ENCODE peak calls at places on chromosome 17, in four cellular contexts. P is tibial nerve, T is NCI-H1092 treated with DMSO at 0.1 percent for 48 hours, V is NCI-H510A. B is an unnamed sample.

GRCh38 chr17:78840530-78840779 is 159 bp downstream of the USP36 start:
- DNase-seq in P (no peak), V (no peak), T (no peak), B (no peak)

GRCh38 chr17:77184474-77184873 is 43.7 kb downstream of the SEC14L1 start:
- DNase-seq in P (no peak), T (no peak), V (no peak), B (no peak)

GRCh38 chr17:53462393-53462811 is 360.3 kb upstream of the KIF2B start:
- DNase-seq in P (no peak), V (no peak), T (no peak), B (no peak)

GRCh38 chr17:81100668-81101067 is 64.6 kb upstream of the PVALEF start:
- DNase-seq in V (no peak), P (no peak), T (no peak), B (no peak)

GRCh38 chr17:2218426-2218825 is 85.2 kb downstream of the SMG6 start:
- DNase-seq in V (no peak), T (no peak), P (no peak), B (no peak)

GRCh38 chr17:75142236-75142971 is 10.9 kb upstream of the NT5C start:
- DNase-seq in V (no peak), P (no peak), T (no peak), B (no peak)

GRCh38 chr17:40309031-40309937 is at the start of gene RARA:
- DNase-seq in P (peak; percentile 10), V (peak; percentile 47), T (peak; percentile 57), B (no peak)

GRCh38 chr17:78014651-78015050 is 56.1 kb downstream of the TNRC6C start:
- DNase-seq in P (no peak), T (no peak), V (no peak), B (no peak)

GRCh38 chr17:2841606-2842005 is 45.4 kb downstream of the RAP1GAP2 start:
- DNase-seq in P (no peak), T (no peak), V (no peak), B (no peak)

GRCh38 chr17:38920374-38921291 is 4.8 kb upstream of the LASP1NB start:
- DNase-seq in T (no peak), V (no peak), P (no peak), B (no peak)

GRCh38 chr17:63171428-63172205 is 205.6 kb downstream of the TANC2 start:
- DNase-seq in P (no peak), V (no peak), T (no peak), B (no peak)

GRCh38 chr17:75077490-75078096 is 10.2 kb upstream of the SLC16A5 start:
- DNase-seq in P (no peak), T (peak; percentile 10), V (no peak), B (peak; percentile 87)

GRCh38 chr17:10600551-10600950 is 51.1 kb upstream of the MYH2 start:
- DNase-seq in V (no peak), P (no peak), T (no peak), B (no peak)

GRCh38 chr17:60510031-60510430 is 16.0 kb downstream of the APPBP2 start:
- DNase-seq in V (no peak), P (no peak), T (no peak), B (no peak)

GRCh38 chr17:83204230-83204725 is 124.9 kb downstream of the METRNL start:
- DNase-seq in V (no peak), T (no peak), P (peak; percentile 7), B (peak; percentile 5)

GRCh38 chr17:72496461-72496860 is 375.6 kb downstream of the SOX9 start:
- DNase-seq in T (no peak), V (no peak), P (no peak), B (no peak)

GRCh38 chr17:20009302-20010098 is at the start of gene SPECC1:
- DNase-seq in P (peak; percentile 82), V (peak; percentile 72), T (peak; percentile 65), B (peak; percentile 93)

GRCh38 chr17:17526369-17526768 is 30.2 kb upstream of the RASD1 start:
- DNase-seq in P (no peak), T (peak; percentile 72), V (no peak), B (no peak)

GRCh38 chr17:40343126-40344119 is 21.1 kb downstream of the GJD3 start:
- DNase-seq in P (no peak), V (peak; percentile 32), T (peak; percentile 37), B (no peak)